ENCODE peak calls at places on chromosomes 6 and 20, in six cellular contexts. One of them, this sample, is unnamed.

GRCh38 chr6:151060742-151061100 is 179.0 kb upstream of the AKAP12 start:
- DNase-seq in astrocyte: peak; percentile 59
- DNase-seq in heart right ventricle: no peak
- DNase-seq in tibial nerve: no peak
- DNase-seq in CD4-positive, alpha-beta memory T cell: no peak
- DNase-seq in heart left ventricle: no peak
- DNase-seq in this sample: no peak

GRCh38 chr20:41894255-41894963 is 276.2 kb upstream of the CHD6 start:
- DNase-seq in astrocyte: no peak
- DNase-seq in heart right ventricle: no peak
- DNase-seq in tibial nerve: no peak
- DNase-seq in CD4-positive, alpha-beta memory T cell: no peak
- DNase-seq in heart left ventricle: no peak
- DNase-seq in this sample: no peak

GRCh38 chr20:20212675-20213096 is 155.2 kb upstream of the INSM1 start:
- DNase-seq in astrocyte: no peak
- DNase-seq in heart right ventricle: no peak
- DNase-seq in tibial nerve: no peak
- DNase-seq in CD4-positive, alpha-beta memory T cell: no peak
- DNase-seq in heart left ventricle: peak; percentile 38
- DNase-seq in this sample: no peak

GRCh38 chr6:46325561-46326525 is 155.1 kb upstream of the ENPP5 start:
- DNase-seq in astrocyte: peak; percentile 88
- DNase-seq in heart right ventricle: peak; percentile 25
- DNase-seq in tibial nerve: no peak
- DNase-seq in CD4-positive, alpha-beta memory T cell: no peak
- DNase-seq in heart left ventricle: no peak
- DNase-seq in this sample: peak; percentile 65

GRCh38 chr6:12196326-12196936 is 93.7 kb upstream of the EDN1 start:
- DNase-seq in astrocyte: peak; percentile 83
- DNase-seq in heart right ventricle: no peak
- DNase-seq in tibial nerve: no peak
- DNase-seq in CD4-positive, alpha-beta memory T cell: no peak
- DNase-seq in heart left ventricle: no peak
- DNase-seq in this sample: no peak

GRCh38 chr6:79028641-79029314 is 49.3 kb downstream of the PHIP start:
- DNase-seq in astrocyte: peak; percentile 16
- DNase-seq in heart right ventricle: no peak
- DNase-seq in tibial nerve: no peak
- DNase-seq in CD4-positive, alpha-beta memory T cell: no peak
- DNase-seq in heart left ventricle: no peak
- DNase-seq in this sample: no peak

GRCh38 chr6:93751969-93752368 is 332.6 kb upstream of the EPHA7 start:
- DNase-seq in astrocyte: peak; percentile 1
- DNase-seq in heart right ventricle: no peak
- DNase-seq in tibial nerve: no peak
- DNase-seq in CD4-positive, alpha-beta memory T cell: no peak
- DNase-seq in heart left ventricle: no peak
- DNase-seq in this sample: no peak

GRCh38 chr20:17969276-17969883 is 562 bp downstream of the MGME1 start:
- DNase-seq in astrocyte: no peak
- DNase-seq in heart right ventricle: no peak
- DNase-seq in tibial nerve: no peak
- DNase-seq in CD4-positive, alpha-beta memory T cell: peak; percentile 12
- DNase-seq in heart left ventricle: peak; percentile 33
- DNase-seq in this sample: no peak

GRCh38 chr20:16132399-16132798 is 440.8 kb downstream of the KIF16B start:
- DNase-seq in astrocyte: no peak
- DNase-seq in heart right ventricle: no peak
- DNase-seq in tibial nerve: no peak
- DNase-seq in CD4-positive, alpha-beta memory T cell: no peak
- DNase-seq in heart left ventricle: no peak
- DNase-seq in this sample: no peak

GRCh38 chr6:72149715-72150114 is 263.4 kb downstream of the RIMS1 start:
- DNase-seq in astrocyte: peak; percentile 8
- DNase-seq in heart right ventricle: no peak
- DNase-seq in tibial nerve: no peak
- DNase-seq in CD4-positive, alpha-beta memory T cell: no peak
- DNase-seq in heart left ventricle: no peak
- DNase-seq in this sample: no peak

GRCh38 chr20:21505161-21505809 is 8.6 kb downstream of the NKX2-2 start:
- DNase-seq in astrocyte: no peak
- DNase-seq in heart right ventricle: peak; percentile 66
- DNase-seq in tibial nerve: peak; percentile 42
- DNase-seq in CD4-positive, alpha-beta memory T cell: peak; percentile 72
- DNase-seq in heart left ventricle: peak; percentile 53
- DNase-seq in this sample: peak; percentile 76

DNA sequence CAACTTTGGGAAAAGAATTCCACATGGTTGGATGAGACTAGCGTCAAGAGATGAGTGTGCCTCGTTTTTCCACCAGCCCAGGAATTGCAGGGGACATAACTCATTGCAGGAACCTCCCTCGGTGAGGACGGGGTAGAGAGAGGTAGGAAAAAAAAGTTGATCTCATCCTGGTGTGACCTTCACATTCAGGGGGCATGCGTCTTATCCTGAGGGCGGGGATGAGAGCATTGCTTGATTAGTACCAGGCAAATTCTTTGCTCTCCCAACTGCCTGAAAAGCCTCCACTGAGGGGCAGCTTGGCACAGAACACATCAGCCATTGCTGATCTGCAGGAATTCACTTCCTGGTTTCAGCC is 11.8 kb downstream of the TLDC2 start:
- DNase-seq in astrocyte: no peak
- DNase-seq in heart right ventricle: no peak
- DNase-seq in tibial nerve: no peak
- DNase-seq in CD4-positive, alpha-beta memory T cell: no peak
- DNase-seq in heart left ventricle: no peak
- DNase-seq in this sample: no peak
- H3K27ac ChIP-seq in astrocyte: no peak overlapping the region
- H3K27ac ChIP-seq in heart right ventricle: no peak overlapping the region
- H3K27ac ChIP-seq in tibial nerve: no peak overlapping the region
- H3K27ac ChIP-seq in CD4-positive, alpha-beta memory T cell: no peak overlapping the region
- H3K27ac ChIP-seq in heart left ventricle: no peak overlapping the region
- H3K27ac ChIP-seq in this sample: no peak overlapping the region

DNA sequence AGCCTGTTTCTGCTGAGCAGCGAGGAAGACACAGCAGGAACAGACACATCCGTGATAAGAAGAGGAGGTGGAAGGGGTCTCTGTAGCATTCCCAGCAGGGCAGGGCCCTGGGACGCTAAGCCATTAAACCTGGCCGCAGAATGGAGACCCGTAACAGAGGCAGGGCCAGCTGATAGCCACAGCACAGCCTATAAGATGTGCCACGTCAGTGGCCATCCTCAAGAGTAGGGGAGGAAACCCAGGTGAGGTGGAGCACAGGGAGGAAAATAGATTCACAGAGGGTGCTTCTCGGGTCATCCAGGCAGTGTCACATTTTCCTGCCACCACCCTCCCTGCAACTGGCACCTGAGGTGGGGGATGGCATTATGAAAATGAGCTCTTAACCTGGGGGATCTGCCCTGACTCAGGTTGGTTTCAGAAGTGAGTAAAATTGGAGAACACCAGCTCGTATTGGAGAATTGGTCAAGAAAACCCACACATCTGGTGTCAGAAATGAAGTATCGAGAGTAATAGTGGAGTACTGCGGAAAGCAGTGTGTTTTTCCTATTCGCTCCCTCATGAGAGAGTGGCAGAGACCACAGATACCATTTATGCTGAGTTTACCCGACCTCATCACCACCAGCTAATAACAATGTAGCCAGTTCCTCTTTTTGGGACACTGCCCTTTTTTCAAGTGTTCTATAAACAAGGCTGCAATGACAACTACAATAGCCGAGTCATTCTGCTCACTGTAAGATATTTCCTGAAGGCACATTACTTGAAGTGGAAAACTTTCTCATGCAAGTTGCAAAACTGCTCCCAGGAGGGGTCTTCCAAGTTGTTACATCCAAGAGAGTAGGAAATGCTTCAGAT is 106.3 kb upstream of the CST7 start:
- DNase-seq in astrocyte: no peak
- DNase-seq in heart right ventricle: no peak
- DNase-seq in tibial nerve: no peak
- DNase-seq in CD4-positive, alpha-beta memory T cell: no peak
- DNase-seq in heart left ventricle: no peak
- DNase-seq in this sample: no peak
- H3K27ac ChIP-seq in astrocyte: no peak overlapping the region
- H3K27ac ChIP-seq in heart right ventricle: no peak overlapping the region
- H3K27ac ChIP-seq in tibial nerve: no peak overlapping the region
- H3K27ac ChIP-seq in CD4-positive, alpha-beta memory T cell: no peak overlapping the region
- H3K27ac ChIP-seq in heart left ventricle: no peak overlapping the region
- H3K27ac ChIP-seq in this sample: no peak overlapping the region

DNA sequence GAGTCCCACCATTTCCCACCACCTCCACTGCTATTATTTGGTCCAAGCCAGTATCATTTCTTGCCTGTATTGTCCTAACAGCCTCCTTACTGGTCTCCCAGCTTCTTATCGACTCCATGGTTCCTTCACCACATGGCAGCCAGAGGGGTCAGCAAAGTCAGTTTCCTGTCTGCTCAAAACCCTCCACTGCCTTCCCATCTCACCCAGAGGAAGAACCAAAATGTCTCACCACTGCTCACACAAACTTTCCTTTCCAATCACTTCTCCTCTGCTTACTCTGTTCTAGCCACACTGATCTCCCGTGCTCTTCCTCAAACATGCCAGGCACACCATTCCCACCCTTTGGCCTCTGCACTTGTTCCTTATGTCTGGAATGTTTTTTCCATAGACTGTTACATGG is 39.7 kb downstream of the BCL2L1 start:
- DNase-seq in astrocyte: no peak
- DNase-seq in heart right ventricle: no peak
- DNase-seq in tibial nerve: no peak
- DNase-seq in CD4-positive, alpha-beta memory T cell: no peak
- DNase-seq in heart left ventricle: no peak
- DNase-seq in this sample: no peak
- H3K27ac ChIP-seq in astrocyte: no peak overlapping the region
- H3K27ac ChIP-seq in heart right ventricle: no peak overlapping the region
- H3K27ac ChIP-seq in tibial nerve: no peak overlapping the region
- H3K27ac ChIP-seq in CD4-positive, alpha-beta memory T cell: no peak overlapping the region
- H3K27ac ChIP-seq in heart left ventricle: peak overlapping the region; percentile 22
- H3K27ac ChIP-seq in this sample: peak overlapping the region; percentile 22

DNA sequence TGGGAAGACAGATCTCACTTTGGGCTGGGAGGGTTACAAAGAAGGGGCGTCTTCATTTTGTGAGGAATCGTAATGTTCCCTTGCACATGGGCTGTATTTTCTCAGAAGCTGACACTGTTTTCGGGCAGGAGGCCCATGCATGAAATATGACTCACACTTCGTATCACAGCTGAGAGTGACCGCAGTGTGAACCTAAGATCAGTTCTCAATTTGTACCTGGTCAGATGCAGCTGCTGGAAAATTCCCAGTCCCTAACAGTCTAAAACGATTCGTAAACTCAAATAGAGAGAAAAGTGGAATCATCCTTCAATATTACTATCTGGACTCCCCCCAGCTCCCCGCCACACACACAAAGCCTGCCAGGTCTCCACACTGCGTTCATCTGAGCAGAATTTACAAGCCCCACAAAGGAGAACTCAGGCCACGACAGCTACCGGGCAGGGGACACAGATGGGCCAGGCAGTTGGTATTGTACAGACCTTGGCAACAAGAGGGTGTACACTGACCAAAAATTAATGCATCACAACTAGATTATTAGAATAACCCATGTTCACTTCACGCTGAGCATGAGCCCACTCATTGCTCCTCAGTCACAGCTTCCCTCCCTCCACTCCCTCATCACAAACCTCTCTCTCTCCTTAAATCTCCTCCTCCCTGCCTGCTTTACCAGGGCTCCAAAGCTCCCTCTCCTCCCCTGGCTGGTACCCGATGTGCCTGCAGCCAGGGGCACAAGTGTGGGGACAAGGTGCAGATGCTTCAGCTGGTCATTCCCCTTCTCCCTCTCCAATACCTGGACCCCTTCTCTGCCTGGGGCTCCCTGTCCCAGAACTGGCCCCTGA is 488.4 kb downstream of the PREX1 start:
- DNase-seq in astrocyte: peak; percentile 94
- DNase-seq in heart right ventricle: no peak
- DNase-seq in tibial nerve: no peak
- DNase-seq in CD4-positive, alpha-beta memory T cell: no peak
- DNase-seq in heart left ventricle: no peak
- DNase-seq in this sample: no peak
- H3K27ac ChIP-seq in astrocyte: peak overlapping the region; percentile 88
- H3K27ac ChIP-seq in heart right ventricle: no peak overlapping the region
- H3K27ac ChIP-seq in tibial nerve: no peak overlapping the region
- H3K27ac ChIP-seq in CD4-positive, alpha-beta memory T cell: no peak overlapping the region
- H3K27ac ChIP-seq in heart left ventricle: no peak overlapping the region
- H3K27ac ChIP-seq in this sample: no peak overlapping the region

GRCh38 chr20:49687595-49688567 is 25.8 kb downstream of the B4GALT5 start:
- DNase-seq in astrocyte: no peak
- DNase-seq in heart right ventricle: no peak
- DNase-seq in tibial nerve: no peak
- DNase-seq in CD4-positive, alpha-beta memory T cell: no peak
- DNase-seq in heart left ventricle: no peak
- DNase-seq in this sample: no peak
- H3K27ac ChIP-seq in astrocyte: no peak overlapping the region
- H3K27ac ChIP-seq in heart right ventricle: no peak overlapping the region
- H3K27ac ChIP-seq in tibial nerve: no peak overlapping the region
- H3K27ac ChIP-seq in CD4-positive, alpha-beta memory T cell: no peak overlapping the region
- H3K27ac ChIP-seq in heart left ventricle: no peak overlapping the region
- H3K27ac ChIP-seq in this sample: no peak overlapping the region

DNA sequence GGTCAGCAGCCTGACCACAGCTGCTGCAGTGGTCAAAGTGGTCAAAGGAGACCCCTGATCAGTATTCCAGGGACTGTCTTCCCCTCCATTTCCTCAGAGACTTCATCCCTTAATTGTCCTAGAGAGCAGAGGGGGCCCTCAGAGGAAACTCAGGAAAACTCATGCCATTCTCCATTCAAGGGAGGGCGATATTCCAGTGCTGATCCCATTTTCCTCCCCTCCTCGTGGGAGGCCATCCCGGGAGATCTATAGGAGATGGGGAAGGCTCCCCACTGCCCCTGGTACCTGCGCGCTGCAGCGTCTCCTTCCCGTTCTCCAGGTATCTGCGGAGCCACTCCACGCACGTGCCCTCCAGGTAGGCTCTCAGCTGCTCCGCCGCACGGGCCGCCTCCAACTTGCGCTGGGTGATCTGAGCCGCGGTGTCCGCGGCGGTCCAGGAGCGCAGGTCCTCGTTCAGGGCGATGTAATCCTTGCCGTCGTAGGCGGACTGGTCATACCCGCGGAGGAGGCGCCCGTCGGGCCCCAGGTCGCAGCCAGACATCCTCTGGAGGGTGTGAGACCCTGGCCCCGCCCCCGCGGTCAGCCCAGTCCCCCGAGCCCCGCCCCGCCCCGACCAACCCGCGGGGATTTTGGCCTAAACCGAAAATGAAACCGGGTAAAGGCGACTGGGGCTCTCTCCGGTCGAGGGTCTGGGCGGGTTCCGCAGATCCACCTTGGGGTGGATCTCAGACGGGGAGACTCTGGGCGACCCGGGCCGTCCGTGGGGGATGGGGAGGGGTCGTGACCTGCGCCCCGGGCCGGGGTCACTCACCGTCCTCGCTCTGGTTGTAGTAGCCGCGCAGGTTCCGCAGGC is 878 bp downstream of the HLA-C start:
- DNase-seq in astrocyte: peak; percentile 38
- DNase-seq in heart right ventricle: peak; percentile 85
- DNase-seq in tibial nerve: peak; percentile 27
- DNase-seq in CD4-positive, alpha-beta memory T cell: peak; percentile 52
- DNase-seq in heart left ventricle: peak; percentile 54
- DNase-seq in this sample: no peak
- H3K27ac ChIP-seq in astrocyte: peak overlapping the region; percentile 53
- H3K27ac ChIP-seq in heart right ventricle: peak overlapping the region; percentile 84
- H3K27ac ChIP-seq in tibial nerve: peak overlapping the region; percentile 48
- H3K27ac ChIP-seq in CD4-positive, alpha-beta memory T cell: peak overlapping the region; percentile 100
- H3K27ac ChIP-seq in heart left ventricle: peak overlapping the region; percentile 99
- H3K27ac ChIP-seq in this sample: peak overlapping the region; percentile 55

GRCh38 chr20:50404419-50405234 is 105.6 kb upstream of the PTPN1 start:
- DNase-seq in astrocyte: no peak
- DNase-seq in heart right ventricle: no peak
- DNase-seq in tibial nerve: no peak
- DNase-seq in CD4-positive, alpha-beta memory T cell: no peak
- DNase-seq in heart left ventricle: no peak
- DNase-seq in this sample: no peak
- H3K27ac ChIP-seq in astrocyte: no peak overlapping the region
- H3K27ac ChIP-seq in heart right ventricle: peak overlapping the region; percentile 14
- H3K27ac ChIP-seq in tibial nerve: no peak overlapping the region
- H3K27ac ChIP-seq in CD4-positive, alpha-beta memory T cell: no peak overlapping the region
- H3K27ac ChIP-seq in heart left ventricle: peak overlapping the region; percentile 5
- H3K27ac ChIP-seq in this sample: no peak overlapping the region